ENCODE peak calls at places on chromosomes 2 and 18, in nine cellular contexts. One of them, this sample, is unnamed.

GRCh38 chr2:191171291-191171690 is 20.5 kb upstream of the STAT4 start:
- DNase-seq in left ventricle myocardium superior: no peak
- DNase-seq in neural crest cell: no peak
- DNase-seq in cardiac fibroblast: peak; percentile 15
- DNase-seq in HT1080: no peak
- DNase-seq in NCI-H345: no peak
- DNase-seq in BJ: no peak
- DNase-seq in activated CD8-positive, alpha-beta memory T cell treated with anti-CD3 and anti-CD28 coated beads, Interleukin-2, amount 10 ng/mL, durations not matched to agents 7 days and 5 days: no peak
- DNase-seq in ureter: no peak
- DNase-seq in this sample: no peak

GRCh38 chr2:240898108-240898730 is 2.3 kb upstream of the MAB21L4 start:
- DNase-seq in left ventricle myocardium superior: peak; percentile 64
- DNase-seq in neural crest cell: no peak
- DNase-seq in cardiac fibroblast: no peak
- DNase-seq in HT1080: no peak
- DNase-seq in NCI-H345: no peak
- DNase-seq in BJ: no peak
- DNase-seq in activated CD8-positive, alpha-beta memory T cell treated with anti-CD3 and anti-CD28 coated beads, Interleukin-2, amount 10 ng/mL, durations not matched to agents 7 days and 5 days: no peak
- DNase-seq in ureter: peak; percentile 78
- DNase-seq in this sample: no peak

GRCh38 chr2:157182834-157183396 is 74.6 kb upstream of the GALNT5 start:
- DNase-seq in left ventricle myocardium superior: no peak
- DNase-seq in neural crest cell: no peak
- DNase-seq in cardiac fibroblast: peak; percentile 98
- DNase-seq in HT1080: peak; percentile 91
- DNase-seq in NCI-H345: no peak
- DNase-seq in BJ: peak; percentile 90
- DNase-seq in activated CD8-positive, alpha-beta memory T cell treated with anti-CD3 and anti-CD28 coated beads, Interleukin-2, amount 10 ng/mL, durations not matched to agents 7 days and 5 days: no peak
- DNase-seq in ureter: no peak
- DNase-seq in this sample: no peak

GRCh38 chr18:3593381-3593903 is 143.5 kb downstream of the TGIF1 start:
- DNase-seq in left ventricle myocardium superior: no peak
- DNase-seq in neural crest cell: peak; percentile 40
- DNase-seq in cardiac fibroblast: peak; percentile 89
- DNase-seq in HT1080: peak; percentile 96
- DNase-seq in NCI-H345: no peak
- DNase-seq in BJ: peak; percentile 60
- DNase-seq in activated CD8-positive, alpha-beta memory T cell treated with anti-CD3 and anti-CD28 coated beads, Interleukin-2, amount 10 ng/mL, durations not matched to agents 7 days and 5 days: no peak
- DNase-seq in ureter: no peak
- DNase-seq in this sample: peak; percentile 93

GRCh38 chr2:220279840-220280239 is 652.4 kb downstream of the SLC4A3 start:
- DNase-seq in left ventricle myocardium superior: no peak
- DNase-seq in neural crest cell: no peak
- DNase-seq in cardiac fibroblast: peak; percentile 34
- DNase-seq in HT1080: no peak
- DNase-seq in NCI-H345: no peak
- DNase-seq in BJ: peak; percentile 31
- DNase-seq in activated CD8-positive, alpha-beta memory T cell treated with anti-CD3 and anti-CD28 coated beads, Interleukin-2, amount 10 ng/mL, durations not matched to agents 7 days and 5 days: no peak
- DNase-seq in ureter: no peak
- DNase-seq in this sample: no peak

GRCh38 chr2:157784169-157784822 is 91.8 kb downstream of the ACVR1 start:
- DNase-seq in left ventricle myocardium superior: peak; percentile 61
- DNase-seq in neural crest cell: no peak
- DNase-seq in cardiac fibroblast: peak; percentile 52
- DNase-seq in HT1080: peak; percentile 87
- DNase-seq in NCI-H345: no peak
- DNase-seq in BJ: no peak
- DNase-seq in activated CD8-positive, alpha-beta memory T cell treated with anti-CD3 and anti-CD28 coated beads, Interleukin-2, amount 10 ng/mL, durations not matched to agents 7 days and 5 days: no peak
- DNase-seq in ureter: peak; percentile 47
- DNase-seq in this sample: peak; percentile 46

GRCh38 chr2:174662459-174662858 is 64.9 kb upstream of the WIPF1 start:
- DNase-seq in left ventricle myocardium superior: no peak
- DNase-seq in neural crest cell: no peak
- DNase-seq in cardiac fibroblast: peak; percentile 78
- DNase-seq in HT1080: peak; percentile 78
- DNase-seq in NCI-H345: no peak
- DNase-seq in BJ: peak; percentile 68
- DNase-seq in activated CD8-positive, alpha-beta memory T cell treated with anti-CD3 and anti-CD28 coated beads, Interleukin-2, amount 10 ng/mL, durations not matched to agents 7 days and 5 days: no peak
- DNase-seq in ureter: no peak
- DNase-seq in this sample: no peak

GRCh38 chr2:64192570-64193192 is 48.5 kb upstream of the PELI1 start:
- DNase-seq in left ventricle myocardium superior: no peak
- DNase-seq in neural crest cell: no peak
- DNase-seq in cardiac fibroblast: peak; percentile 21
- DNase-seq in HT1080: no peak
- DNase-seq in NCI-H345: no peak
- DNase-seq in BJ: no peak
- DNase-seq in activated CD8-positive, alpha-beta memory T cell treated with anti-CD3 and anti-CD28 coated beads, Interleukin-2, amount 10 ng/mL, durations not matched to agents 7 days and 5 days: no peak
- DNase-seq in ureter: no peak
- DNase-seq in this sample: no peak

GRCh38 chr2:106053116-106053515 is 141.0 kb downstream of the UXS1 start:
- DNase-seq in left ventricle myocardium superior: no peak
- DNase-seq in neural crest cell: no peak
- DNase-seq in cardiac fibroblast: peak; percentile 45
- DNase-seq in HT1080: peak; percentile 78
- DNase-seq in NCI-H345: no peak
- DNase-seq in BJ: peak; percentile 37
- DNase-seq in activated CD8-positive, alpha-beta memory T cell treated with anti-CD3 and anti-CD28 coated beads, Interleukin-2, amount 10 ng/mL, durations not matched to agents 7 days and 5 days: no peak
- DNase-seq in ureter: no peak
- DNase-seq in this sample: peak; percentile 6

This sample was measured in retinal pigment epithelial cell.